ENCODE peak calls at places on chromosomes 6 and 20, in nine cellular contexts. One of them, this sample, is unnamed.

GRCh38 chr6:41677430-41678045 is 39.3 kb downstream of the MDFI start:
- DNase-seq in cardiac muscle cell: no peak
- DNase-seq in heart right ventricle: no peak
- DNase-seq in colonic mucosa: no peak
- DNase-seq in IMR-90: no peak
- DNase-seq in endodermal cell: peak; percentile 43
- DNase-seq in GM23248: no peak
- DNase-seq in hepatocyte: no peak
- DNase-seq in effector memory CD4-positive, alpha-beta T cell: no peak
- DNase-seq in this sample: no peak

GRCh38 chr6:56435754-56436153 is 188.4 kb upstream of the COL21A1 start:
- DNase-seq in effector memory CD4-positive, alpha-beta T cell: no peak
- DNase-seq in cardiac muscle cell: no peak
- DNase-seq in colonic mucosa: no peak
- DNase-seq in heart right ventricle: no peak
- DNase-seq in GM23248: no peak
- DNase-seq in hepatocyte: no peak
- DNase-seq in IMR-90: no peak
- DNase-seq in endodermal cell: no peak
- DNase-seq in this sample: no peak

GRCh38 chr6:144581807-144582537 is 296.8 kb downstream of the UTRN start:
- DNase-seq in GM23248: peak; percentile 65
- DNase-seq in heart right ventricle: peak; percentile 8
- DNase-seq in endodermal cell: peak; percentile 57
- DNase-seq in cardiac muscle cell: peak; percentile 49
- DNase-seq in effector memory CD4-positive, alpha-beta T cell: no peak
- DNase-seq in hepatocyte: peak; percentile 40
- DNase-seq in IMR-90: peak; percentile 44
- DNase-seq in colonic mucosa: peak; percentile 32
- DNase-seq in this sample: no peak

GRCh38 chr20:49979030-49979832 is 3.5 kb upstream of the SNAI1 start:
- DNase-seq in heart right ventricle: peak; percentile 35
- DNase-seq in cardiac muscle cell: peak; percentile 75
- DNase-seq in GM23248: peak; percentile 52
- DNase-seq in endodermal cell: peak; percentile 92
- DNase-seq in colonic mucosa: peak; percentile 57
- DNase-seq in hepatocyte: peak; percentile 70
- DNase-seq in IMR-90: no peak
- DNase-seq in effector memory CD4-positive, alpha-beta T cell: peak; percentile 49
- DNase-seq in this sample: peak; percentile 50

GRCh38 chr20:13302647-13303425 is 81.8 kb downstream of the ISM1 start:
- DNase-seq in IMR-90: no peak
- DNase-seq in cardiac muscle cell: peak; percentile 44
- DNase-seq in endodermal cell: peak; percentile 76
- DNase-seq in colonic mucosa: peak; percentile 49
- DNase-seq in hepatocyte: peak; percentile 53
- DNase-seq in heart right ventricle: no peak
- DNase-seq in effector memory CD4-positive, alpha-beta T cell: no peak
- DNase-seq in GM23248: peak; percentile 60
- DNase-seq in this sample: no peak

GRCh38 chr6:701696-702479 is 8.9 kb upstream of the EXOC2 start:
- DNase-seq in endodermal cell: peak; percentile 70
- DNase-seq in GM23248: no peak
- DNase-seq in IMR-90: no peak
- DNase-seq in colonic mucosa: no peak
- DNase-seq in hepatocyte: no peak
- DNase-seq in effector memory CD4-positive, alpha-beta T cell: no peak
- DNase-seq in cardiac muscle cell: no peak
- DNase-seq in heart right ventricle: no peak
- DNase-seq in this sample: no peak

GRCh38 chr20:47710665-47711045 is 74.6 kb downstream of the SULF2 start:
- DNase-seq in GM23248: no peak
- DNase-seq in effector memory CD4-positive, alpha-beta T cell: no peak
- DNase-seq in cardiac muscle cell: no peak
- DNase-seq in colonic mucosa: no peak
- DNase-seq in heart right ventricle: no peak
- DNase-seq in hepatocyte: no peak
- DNase-seq in endodermal cell: no peak
- DNase-seq in IMR-90: no peak
- DNase-seq in this sample: no peak

GRCh38 chr6:87199787-87200186 is 44.4 kb downstream of the ZNF292 start:
- DNase-seq in heart right ventricle: peak; percentile 46
- DNase-seq in endodermal cell: no peak
- DNase-seq in GM23248: no peak
- DNase-seq in IMR-90: no peak
- DNase-seq in colonic mucosa: no peak
- DNase-seq in hepatocyte: no peak
- DNase-seq in effector memory CD4-positive, alpha-beta T cell: no peak
- DNase-seq in cardiac muscle cell: no peak
- DNase-seq in this sample: no peak

GRCh38 chr6:108714012-108714773 is 134.0 kb upstream of the ARMC2 start:
- DNase-seq in GM23248: peak; percentile 77
- DNase-seq in cardiac muscle cell: no peak
- DNase-seq in hepatocyte: no peak
- DNase-seq in endodermal cell: peak; percentile 12
- DNase-seq in colonic mucosa: peak; percentile 43
- DNase-seq in effector memory CD4-positive, alpha-beta T cell: no peak
- DNase-seq in IMR-90: peak; percentile 51
- DNase-seq in heart right ventricle: peak; percentile 43
- DNase-seq in this sample: peak; percentile 39

GRCh38 chr6:108837236-108837971 is 10.8 kb upstream of the ARMC2 start:
- DNase-seq in colonic mucosa: no peak
- DNase-seq in GM23248: no peak
- DNase-seq in hepatocyte: no peak
- DNase-seq in endodermal cell: no peak
- DNase-seq in IMR-90: peak; percentile 8
- DNase-seq in heart right ventricle: no peak
- DNase-seq in effector memory CD4-positive, alpha-beta T cell: no peak
- DNase-seq in cardiac muscle cell: no peak
- DNase-seq in this sample: no peak

GRCh38 chr6:126698732-126699240 is 358.9 kb downstream of the CENPW start:
- DNase-seq in effector memory CD4-positive, alpha-beta T cell: no peak
- DNase-seq in endodermal cell: no peak
- DNase-seq in heart right ventricle: no peak
- DNase-seq in hepatocyte: no peak
- DNase-seq in GM23248: no peak
- DNase-seq in colonic mucosa: no peak
- DNase-seq in cardiac muscle cell: no peak
- DNase-seq in IMR-90: no peak
- DNase-seq in this sample: no peak
- H3K27ac ChIP-seq in effector memory CD4-positive, alpha-beta T cell: no peak overlapping the region
- H3K27ac ChIP-seq in endodermal cell: no peak overlapping the region
- H3K27ac ChIP-seq in heart right ventricle: no peak overlapping the region
- H3K27ac ChIP-seq in hepatocyte: no peak overlapping the region
- H3K27ac ChIP-seq in GM23248: no peak overlapping the region
- H3K27ac ChIP-seq in colonic mucosa: no peak overlapping the region
- H3K27ac ChIP-seq in cardiac muscle cell: no peak overlapping the region
- H3K27ac ChIP-seq in IMR-90: no peak overlapping the region
- H3K27ac ChIP-seq in this sample: no peak overlapping the region

GRCh38 chr6:24927985-24928735 is 7.6 kb downstream of the RIPOR2 start:
- DNase-seq in effector memory CD4-positive, alpha-beta T cell: no peak
- DNase-seq in GM23248: peak; percentile 31
- DNase-seq in hepatocyte: no peak
- DNase-seq in colonic mucosa: no peak
- DNase-seq in endodermal cell: no peak
- DNase-seq in cardiac muscle cell: no peak
- DNase-seq in heart right ventricle: no peak
- DNase-seq in IMR-90: peak; percentile 93
- DNase-seq in this sample: no peak

GRCh38 chr6:24926192-24926591 is 9.6 kb downstream of the RIPOR2 start:
- DNase-seq in colonic mucosa: no peak
- DNase-seq in effector memory CD4-positive, alpha-beta T cell: no peak
- DNase-seq in endodermal cell: no peak
- DNase-seq in hepatocyte: no peak
- DNase-seq in IMR-90: no peak
- DNase-seq in heart right ventricle: no peak
- DNase-seq in GM23248: no peak
- DNase-seq in cardiac muscle cell: no peak
- DNase-seq in this sample: no peak

GRCh38 chr6:24925661-24926060 is 10.1 kb downstream of the RIPOR2 start:
- DNase-seq in cardiac muscle cell: no peak
- DNase-seq in effector memory CD4-positive, alpha-beta T cell: no peak
- DNase-seq in colonic mucosa: no peak
- DNase-seq in heart right ventricle: no peak
- DNase-seq in IMR-90: no peak
- DNase-seq in endodermal cell: no peak
- DNase-seq in GM23248: no peak
- DNase-seq in hepatocyte: no peak
- DNase-seq in this sample: no peak

GRCh38 chr6:24926639-24927038 is 9.1 kb downstream of the RIPOR2 start:
- DNase-seq in endodermal cell: no peak
- DNase-seq in IMR-90: no peak
- DNase-seq in GM23248: no peak
- DNase-seq in heart right ventricle: no peak
- DNase-seq in cardiac muscle cell: no peak
- DNase-seq in effector memory CD4-positive, alpha-beta T cell: no peak
- DNase-seq in colonic mucosa: no peak
- DNase-seq in hepatocyte: no peak
- DNase-seq in this sample: no peak

DNA sequence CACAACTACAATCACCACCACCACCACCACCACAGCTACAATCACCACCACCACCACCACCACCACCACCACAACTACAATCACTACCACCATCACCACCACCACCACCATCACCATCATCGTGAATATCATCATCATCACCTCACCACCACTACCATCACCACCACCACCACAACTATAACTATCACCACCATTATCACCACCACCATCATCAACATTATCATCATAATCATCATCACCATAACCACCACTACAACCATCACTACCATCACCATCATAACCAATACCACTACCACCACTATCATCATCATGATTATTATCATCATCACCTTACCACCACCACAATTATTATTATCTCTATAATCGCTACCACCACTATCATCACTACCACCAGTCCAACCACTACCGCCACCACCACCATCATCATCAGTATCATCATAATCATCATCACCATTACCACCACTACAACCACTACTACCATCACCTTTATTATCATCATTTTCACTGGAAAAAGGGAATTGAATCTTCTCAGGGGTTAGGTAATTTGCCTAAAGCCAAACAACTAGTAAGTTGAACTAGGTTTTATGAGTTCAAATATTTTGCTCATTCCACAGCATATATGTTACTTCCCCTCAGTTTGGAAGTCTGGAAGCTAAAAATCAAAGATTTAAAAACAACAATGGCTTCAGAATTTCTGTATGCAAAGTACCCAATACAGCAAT is 8.4 kb downstream of the RIPOR2 start:
- DNase-seq in GM23248: no peak
- DNase-seq in endodermal cell: no peak
- DNase-seq in cardiac muscle cell: no peak
- DNase-seq in heart right ventricle: no peak
- DNase-seq in colonic mucosa: no peak
- DNase-seq in hepatocyte: no peak
- DNase-seq in IMR-90: no peak
- DNase-seq in effector memory CD4-positive, alpha-beta T cell: no peak
- DNase-seq in this sample: no peak
- H3K4me1 ChIP-seq in GM23248: peaks cover 32% of the 10 kb centered on the region
- H3K4me1 ChIP-seq in endodermal cell: peaks cover 21% of the 10 kb centered on the region
- H3K4me1 ChIP-seq in cardiac muscle cell: peaks cover 45% of the 10 kb centered on the region
- H3K4me1 ChIP-seq in heart right ventricle: peaks cover 39% of the 10 kb centered on the region
- H3K4me1 ChIP-seq in colonic mucosa: no peaks in the 10 kb centered on the region
- H3K4me1 ChIP-seq in hepatocyte: peaks cover 6% of the 10 kb centered on the region
- H3K4me1 ChIP-seq in IMR-90: peaks cover 21% of the 10 kb centered on the region
- H3K4me1 ChIP-seq in effector memory CD4-positive, alpha-beta T cell: peaks cover 75% of the 10 kb centered on the region
- H3K4me1 ChIP-seq in this sample: peaks cover 5% of the 10 kb centered on the region

GRCh38 chr6:90144396-90144795 is 152.2 kb downstream of the BACH2 start:
- DNase-seq in GM23248: no peak
- DNase-seq in hepatocyte: no peak
- DNase-seq in IMR-90: no peak
- DNase-seq in cardiac muscle cell: no peak
- DNase-seq in colonic mucosa: no peak
- DNase-seq in effector memory CD4-positive, alpha-beta T cell: no peak
- DNase-seq in endodermal cell: no peak
- DNase-seq in heart right ventricle: no peak
- DNase-seq in this sample: no peak
- H3K27ac ChIP-seq in GM23248: no peak overlapping the region
- H3K27ac ChIP-seq in hepatocyte: peak overlapping the region; percentile 25
- H3K27ac ChIP-seq in IMR-90: no peak overlapping the region
- H3K27ac ChIP-seq in cardiac muscle cell: no peak overlapping the region
- H3K27ac ChIP-seq in colonic mucosa: no peak overlapping the region
- H3K27ac ChIP-seq in effector memory CD4-positive, alpha-beta T cell: no peak overlapping the region
- H3K27ac ChIP-seq in endodermal cell: no peak overlapping the region
- H3K27ac ChIP-seq in heart right ventricle: no peak overlapping the region
- H3K27ac ChIP-seq in this sample: no peak overlapping the region

GRCh38 chr6:159473435-159473834 is 219.6 kb downstream of the SOD2 start:
- DNase-seq in heart right ventricle: no peak
- DNase-seq in GM23248: no peak
- DNase-seq in effector memory CD4-positive, alpha-beta T cell: no peak
- DNase-seq in colonic mucosa: no peak
- DNase-seq in cardiac muscle cell: no peak
- DNase-seq in endodermal cell: no peak
- DNase-seq in IMR-90: no peak
- DNase-seq in hepatocyte: no peak
- DNase-seq in this sample: no peak

GRCh38 chr6:159470400-159470799 is 222.6 kb downstream of the SOD2 start:
- DNase-seq in heart right ventricle: no peak
- DNase-seq in colonic mucosa: no peak
- DNase-seq in cardiac muscle cell: no peak
- DNase-seq in effector memory CD4-positive, alpha-beta T cell: no peak
- DNase-seq in GM23248: no peak
- DNase-seq in endodermal cell: no peak
- DNase-seq in hepatocyte: no peak
- DNase-seq in IMR-90: no peak
- DNase-seq in this sample: no peak

GRCh38 chr6:159467473-159468041 is 225.5 kb downstream of the SOD2 start:
- DNase-seq in effector memory CD4-positive, alpha-beta T cell: no peak
- DNase-seq in hepatocyte: no peak
- DNase-seq in colonic mucosa: no peak
- DNase-seq in IMR-90: no peak
- DNase-seq in heart right ventricle: no peak
- DNase-seq in endodermal cell: no peak
- DNase-seq in GM23248: peak; percentile 84
- DNase-seq in cardiac muscle cell: no peak
- DNase-seq in this sample: no peak

GRCh38 chr6:159466934-159467333 is 226.1 kb downstream of the SOD2 start:
- DNase-seq in endodermal cell: no peak
- DNase-seq in hepatocyte: no peak
- DNase-seq in colonic mucosa: no peak
- DNase-seq in IMR-90: no peak
- DNase-seq in effector memory CD4-positive, alpha-beta T cell: no peak
- DNase-seq in heart right ventricle: no peak
- DNase-seq in GM23248: no peak
- DNase-seq in cardiac muscle cell: no peak
- DNase-seq in this sample: no peak

GRCh38 chr6:159469449-159469848 is 223.6 kb downstream of the SOD2 start:
- DNase-seq in endodermal cell: no peak
- DNase-seq in IMR-90: no peak
- DNase-seq in colonic mucosa: no peak
- DNase-seq in GM23248: no peak
- DNase-seq in heart right ventricle: no peak
- DNase-seq in hepatocyte: peak; percentile 54
- DNase-seq in effector memory CD4-positive, alpha-beta T cell: no peak
- DNase-seq in cardiac muscle cell: no peak
- DNase-seq in this sample: no peak
- H3K4me1 ChIP-seq in endodermal cell: no peaks in the 10 kb centered on the region
- H3K4me1 ChIP-seq in IMR-90: no peaks in the 10 kb centered on the region
- H3K4me1 ChIP-seq in colonic mucosa: no peaks in the 10 kb centered on the region
- H3K4me1 ChIP-seq in GM23248: peaks cover 13% of the 10 kb centered on the region
- H3K4me1 ChIP-seq in heart right ventricle: peaks cover 12% of the 10 kb centered on the region
- H3K4me1 ChIP-seq in hepatocyte: peaks cover 10% of the 10 kb centered on the region
- H3K4me1 ChIP-seq in effector memory CD4-positive, alpha-beta T cell: no peaks in the 10 kb centered on the region
- H3K4me1 ChIP-seq in cardiac muscle cell: no peaks in the 10 kb centered on the region
- H3K4me1 ChIP-seq in this sample: no peaks in the 10 kb centered on the region

This sample was measured in heart left ventricle.